ENCODE peak calls at places on chromosomes 7 and 10, in four cellular contexts. J, Q, R and G are unnamed samples.

GRCh38 chr7:33471636-33472242 is 342.4 kb downstream of the BBS9 start:
- DNase-seq in J (no peak), R (no peak), Q (no peak), G (no peak)

GRCh38 chr7:90459888-90460287 is 9.6 kb upstream of the PTTG1IP2 start:
- DNase-seq in Q (no peak), J (no peak), R (peak), G (no peak)

GRCh38 chr10:14408139-14408538 is 77.4 kb upstream of the FRMD4A start:
- DNase-seq in Q (no peak), R (no peak), J (no peak), G (peak)

GRCh38 chr7:45402480-45403218 is 171.5 kb upstream of the ADCY1 start:
- DNase-seq in R (no peak), Q (no peak), J (no peak), G (peak)

GRCh38 chr10:24339387-24339786 is 130.4 kb downstream of the KIAA1217 start:
- DNase-seq in J (no peak), R (no peak), Q (no peak), G (no peak)

GRCh38 chr7:152479595-152479994 is 43.8 kb upstream of the KMT2C start:
- DNase-seq in Q (no peak), J (no peak), R (no peak), G (no peak)

GRCh38 chr7:102425639-102426267 is 7.6 kb upstream of the ORAI2 start:
- DNase-seq in Q (no peak), R (peak), J (no peak), G (no peak)

GRCh38 chr7:38704041-38704547 is 72.9 kb upstream of the AMPH start:
- DNase-seq in J (no peak), R (no peak), Q (no peak), G (no peak)

GRCh38 chr10:99425204-99425603 is 5.2 kb downstream of the GOT1 start:
- DNase-seq in Q (no peak), R (no peak), J (no peak), G (no peak)

GRCh38 chr10:73646598-73647041 is 5.3 kb upstream of the MYOZ1 start:
- DNase-seq in J (no peak), Q (no peak), R (no peak), G (no peak)

GRCh38 chr7:18541189-18541870 is 45.8 kb downstream of the HDAC9 start:
- DNase-seq in R (no peak), J (peak), Q (peak), G (no peak)

GRCh38 chr7:101868191-101868950 is 50.9 kb downstream of the CUX1 start:
- DNase-seq in J (no peak), R (peak), Q (no peak), G (no peak)

GRCh38 chr10:5089869-5090268 is 4.3 kb upstream of the AKR1C3 start:
- DNase-seq in Q (no peak), J (no peak), R (peak), G (no peak)

GRCh38 chr10:10259013-10259412 is 758.7 kb upstream of the CELF2 start:
- DNase-seq in Q (no peak), J (no peak), R (no peak), G (no peak)

GRCh38 chr10:58570307-58570723 is 57.6 kb downstream of the BICC1 start:
- DNase-seq in J (no peak), R (no peak), Q (no peak), G (no peak)

GRCh38 chr10:76763360-76763759 is 874.2 kb downstream of the KCNMA1 start:
- DNase-seq in R (no peak), J (no peak), Q (no peak), G (no peak)

GRCh38 chr7:107309296-107309695 is 140.5 kb downstream of the HBP1 start:
- DNase-seq in R (no peak), J (no peak), Q (no peak), G (no peak)

GRCh38 chr10:97124211-97124610 is 61.5 kb downstream of the SLIT1 start:
- DNase-seq in R (no peak), J (no peak), Q (no peak), G (no peak)

GRCh38 chr10:12869427-12869826 is 132.1 kb downstream of the CCDC3 start:
- DNase-seq in J (no peak), Q (no peak), R (no peak), G (no peak)

GRCh38 chr7:6440381-6440780 is 7.4 kb downstream of the DAGLB start:
- DNase-seq in J (no peak), Q (no peak), R (no peak), G (no peak)

GRCh38 chr10:132139526-132139925 is 47.2 kb upstream of the DPYSL4 start:
- DNase-seq in R (no peak), J (no peak), Q (no peak), G (no peak)

GRCh38 chr7:79452495-79453265 is 787 bp downstream of the MAGI2 start:
- DNase-seq in R (no peak), J (peak), Q (no peak), G (no peak)

GRCh38 chr7:76352193-76352592 is 6.6 kb downstream of the YWHAG start:
- DNase-seq in Q (no peak), J (no peak), R (no peak), G (no peak)

GRCh38 chr10:72069751-72070501 is 18.4 kb downstream of the SPOCK2 start:
- DNase-seq in J (no peak), Q (no peak), R (no peak), G (no peak)

GRCh38 chr10:132273966-132274365 is 33.8 kb downstream of the STK32C start:
- DNase-seq in R (no peak), J (no peak), Q (no peak), G (no peak)

GRCh38 chr7:42233939-42234338 is 3.1 kb downstream of the GLI3 start:
- DNase-seq in R (no peak), J (no peak), Q (no peak), G (no peak)

GRCh38 chr7:92773808-92774207 is 62.6 kb downstream of the CDK6 start:
- DNase-seq in J (no peak), R (no peak), Q (no peak), G (no peak)

GRCh38 chr10:104314591-104315485 is 23.4 kb downstream of the ITPRIP start:
- DNase-seq in R (no peak), J (no peak), Q (no peak), G (no peak)

GRCh38 chr10:123180691-123181090 is 26.5 kb downstream of the BUB3 start:
- DNase-seq in J (no peak), Q (no peak), R (no peak), G (no peak)

GRCh38 chr7:55058314-55058713 is 39.5 kb downstream of the EGFR start:
- DNase-seq in J (no peak), Q (no peak), R (no peak), G (no peak)

GRCh38 chr10:88343761-88344484 is 239.2 kb downstream of the RNLS start:
- DNase-seq in Q (no peak), J (no peak), R (no peak), G (no peak)

GRCh38 chr7:17009007-17009719 is 127.4 kb upstream of the AGR3 start:
- DNase-seq in Q (no peak), R (no peak), J (no peak), G (no peak)

GRCh38 chr10:125151824-125152634 is 8.3 kb downstream of the CTBP2 start:
- DNase-seq in R (no peak), Q (no peak), J (no peak), G (no peak)
- H3K4me3 ChIP-seq in R (no peak), Q (peak), J (peak), G (peak)

GRCh38 chr7:28685660-28686417 is 272.3 kb downstream of the TRIL start:
- DNase-seq in Q (peak), R (no peak), J (peak), G (peak)
- H3K4me3 ChIP-seq in Q (peak), R (no peak), J (peak), G (peak)

GRCh38 chr10:112446055-112446854 is 459 bp downstream of the ZDHHC6 start:
- DNase-seq in Q (no peak), J (no peak), R (peak), G (no peak)

GRCh38 chr10:112446855-112447691 is at the start of the genes VTI1A and ZDHHC6:
- DNase-seq in Q (peak), J (peak), R (peak), G (no peak)

DNA sequence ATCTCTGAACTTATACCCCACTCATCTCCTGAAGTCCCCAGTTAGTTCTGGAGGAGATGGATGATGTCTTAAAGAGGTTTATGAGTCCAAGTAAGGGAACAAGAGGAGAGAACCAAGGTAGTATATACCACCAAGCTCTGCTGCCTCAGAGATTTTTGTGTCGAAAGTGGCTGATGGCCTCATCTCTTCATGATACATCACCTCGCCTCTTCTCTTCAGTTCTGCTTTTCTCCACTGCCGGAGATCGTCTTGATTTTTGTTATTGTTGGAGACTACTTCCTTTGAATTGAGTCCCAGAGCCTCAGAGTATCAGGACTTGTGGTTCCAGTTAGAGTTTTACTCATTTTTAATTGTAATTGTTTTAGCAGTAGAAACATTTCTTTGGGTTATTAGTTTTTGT is 1.9 kb downstream of the VTI1A start:
- DNase-seq in R (no peak), J (no peak), Q (no peak), G (no peak)
- H3K4me3 ChIP-seq in R (peak), J (no peak), Q (no peak), G (no peak)

DNA sequence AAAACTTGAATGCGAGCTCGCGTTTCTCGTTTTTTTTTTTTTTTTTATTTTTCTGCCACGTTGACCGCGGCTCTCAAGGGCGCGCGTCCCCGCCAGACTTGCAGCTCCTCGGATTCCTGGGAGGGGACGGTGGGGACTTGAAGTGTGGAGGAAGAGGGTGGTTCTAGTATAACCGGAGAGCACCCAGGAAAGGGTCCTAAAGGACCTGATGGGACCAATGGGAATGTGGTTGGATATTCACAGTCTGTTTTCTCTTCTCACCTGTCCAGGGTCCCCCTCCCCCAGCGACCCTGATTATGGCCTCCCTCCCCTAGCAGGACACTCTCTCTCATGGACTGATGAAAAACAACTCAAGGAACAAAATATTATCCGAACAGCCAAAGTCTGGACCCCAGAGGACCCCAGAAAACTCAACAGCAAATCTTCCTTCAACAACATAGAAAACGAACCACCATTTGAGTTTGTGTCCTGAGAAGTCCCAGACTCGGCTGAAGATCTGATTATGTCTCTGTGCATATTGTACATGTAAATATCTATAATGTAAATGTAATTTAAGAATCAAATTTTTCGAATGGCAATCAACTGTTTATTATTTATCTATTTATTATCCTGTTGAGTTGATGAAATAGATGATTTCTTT is 1.4 kb downstream of the PTF1A start:
- DNase-seq in R (no peak), J (no peak), Q (no peak), G (no peak)
- H3K4me3 ChIP-seq in R (no peak), J (no peak), Q (no peak), G (no peak)

DNA sequence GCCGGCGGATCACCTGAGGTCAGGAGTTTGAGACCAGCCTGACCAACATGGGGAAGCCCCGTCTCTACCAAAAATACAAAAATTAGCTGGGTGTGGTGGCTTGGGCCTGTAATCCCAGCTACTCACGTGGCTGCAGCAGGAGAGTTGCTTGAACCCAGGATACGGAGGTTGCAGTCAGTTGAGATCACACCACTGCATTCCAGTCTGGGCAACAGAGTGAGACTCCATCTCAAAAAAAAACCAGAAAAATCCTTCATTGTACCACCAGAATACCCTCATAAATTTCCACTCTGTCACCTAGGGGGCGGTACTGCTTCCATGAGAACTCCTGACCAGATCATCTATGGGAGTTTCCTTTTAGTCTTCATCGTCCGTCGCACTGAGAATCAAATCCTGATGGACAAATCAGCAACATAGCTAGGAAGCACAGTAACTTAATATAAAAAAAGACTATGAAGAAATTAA is 225.8 kb upstream of the KLF14 start:
- DNase-seq in R (peak), J (no peak), Q (no peak), G (no peak)
- H3K4me3 ChIP-seq in R (peak), J (no peak), Q (peak), G (no peak)

DNA sequence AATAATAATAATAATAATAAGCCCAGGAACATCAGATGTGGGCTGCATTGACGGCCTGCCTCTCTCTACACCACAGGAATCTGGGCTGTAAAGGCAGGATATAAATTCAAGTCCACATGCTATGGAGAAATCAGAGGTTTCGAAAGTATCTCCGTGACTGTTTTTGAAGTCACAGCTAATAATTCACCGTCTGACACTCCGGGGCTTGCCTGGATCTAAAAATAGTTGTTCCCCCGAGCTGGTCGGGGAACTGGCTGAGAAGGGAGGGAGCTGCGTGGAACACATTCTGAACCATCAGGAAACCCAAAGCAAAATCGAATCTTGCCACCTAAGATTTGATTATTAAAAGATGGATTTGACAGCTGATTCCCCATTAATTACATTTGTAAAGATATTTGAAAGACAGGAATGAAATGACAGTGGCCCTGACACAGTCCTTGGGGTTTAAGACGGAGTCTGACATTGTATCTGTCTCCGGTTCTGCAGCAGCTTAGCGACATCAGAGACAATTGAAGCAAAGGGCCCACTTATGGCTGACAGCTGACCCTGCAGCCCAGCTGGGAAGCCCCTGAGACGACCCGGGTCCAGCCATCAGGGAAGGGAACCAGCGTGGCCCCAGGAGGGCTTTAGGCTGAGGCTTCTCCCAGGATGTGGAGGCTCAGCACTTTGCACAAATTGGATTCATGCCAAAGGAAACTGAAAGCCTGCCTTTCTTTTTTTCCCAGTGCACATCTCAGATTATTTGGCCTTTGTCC is 35.2 kb downstream of the KLF6 start:
- DNase-seq in R (no peak), J (no peak), Q (no peak), G (no peak)
- H3K4me3 ChIP-seq in R (no peak), J (peak), Q (peak), G (no peak)

DNA sequence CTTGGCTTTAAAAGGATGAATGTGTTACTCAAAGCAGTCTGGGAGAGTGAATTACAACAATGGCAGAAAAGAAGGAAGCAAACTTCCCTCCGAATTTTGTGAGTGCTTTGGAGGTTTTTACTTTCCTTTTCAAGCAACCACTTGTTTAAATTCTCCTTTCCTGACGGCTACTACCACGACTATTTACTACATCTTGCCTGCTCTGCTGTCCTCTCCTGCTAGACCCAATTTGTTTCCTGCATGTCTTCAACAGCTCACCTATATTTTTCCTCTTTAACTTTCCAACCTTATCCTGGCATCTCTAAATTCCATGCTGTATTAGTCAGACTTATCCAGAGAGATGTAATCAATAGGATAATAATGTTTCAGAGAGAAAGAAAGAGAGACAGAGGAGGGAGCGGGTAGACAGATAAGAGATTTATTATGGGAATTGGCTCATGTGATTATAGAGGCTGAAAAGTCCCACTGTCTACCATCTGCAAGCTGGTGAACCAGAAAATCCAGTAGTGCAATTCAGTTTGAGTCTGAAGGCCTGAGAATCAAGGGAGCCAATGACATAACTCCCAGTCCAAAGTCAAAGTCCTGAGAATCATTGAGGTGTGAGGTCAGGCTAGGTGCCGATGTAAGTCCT is 42.8 kb upstream of the SLC13A1 start:
- DNase-seq in Q (no peak), J (no peak), R (no peak), G (no peak)
- H3K4me3 ChIP-seq in Q (no peak), J (no peak), R (no peak), G (no peak)

GRCh38 chr10:119105155-119105554 is 1.2 kb downstream of the DENND10 start:
- DNase-seq in Q (no peak), R (no peak), J (no peak), G (no peak)

GRCh38 chr10:119098576-119098975 is 5.3 kb upstream of the DENND10 start:
- DNase-seq in Q (no peak), J (no peak), R (no peak), G (no peak)

GRCh38 chr10:119104653-119105024 is 726 bp downstream of the DENND10 start:
- DNase-seq in Q (no peak), J (peak), R (peak), G (no peak)

GRCh38 chr10:119103687-119104652 is at the start of gene DENND10:
- DNase-seq in J (peak), R (peak), Q (peak), G (peak)

GRCh38 chr10:119103241-119103640 is 672 bp upstream of the DENND10 start:
- DNase-seq in J (no peak), R (no peak), Q (no peak), G (no peak)
- H3K4me3 ChIP-seq in J (peak), R (peak), Q (peak), G (no peak)

GRCh38 chr10:127392351-127393235 is 156.5 kb upstream of the NPS start:
- DNase-seq in J (no peak), Q (peak), R (no peak), G (no peak)
- H3K4me3 ChIP-seq in J (peak), Q (peak), R (no peak), G (no peak)

DNA sequence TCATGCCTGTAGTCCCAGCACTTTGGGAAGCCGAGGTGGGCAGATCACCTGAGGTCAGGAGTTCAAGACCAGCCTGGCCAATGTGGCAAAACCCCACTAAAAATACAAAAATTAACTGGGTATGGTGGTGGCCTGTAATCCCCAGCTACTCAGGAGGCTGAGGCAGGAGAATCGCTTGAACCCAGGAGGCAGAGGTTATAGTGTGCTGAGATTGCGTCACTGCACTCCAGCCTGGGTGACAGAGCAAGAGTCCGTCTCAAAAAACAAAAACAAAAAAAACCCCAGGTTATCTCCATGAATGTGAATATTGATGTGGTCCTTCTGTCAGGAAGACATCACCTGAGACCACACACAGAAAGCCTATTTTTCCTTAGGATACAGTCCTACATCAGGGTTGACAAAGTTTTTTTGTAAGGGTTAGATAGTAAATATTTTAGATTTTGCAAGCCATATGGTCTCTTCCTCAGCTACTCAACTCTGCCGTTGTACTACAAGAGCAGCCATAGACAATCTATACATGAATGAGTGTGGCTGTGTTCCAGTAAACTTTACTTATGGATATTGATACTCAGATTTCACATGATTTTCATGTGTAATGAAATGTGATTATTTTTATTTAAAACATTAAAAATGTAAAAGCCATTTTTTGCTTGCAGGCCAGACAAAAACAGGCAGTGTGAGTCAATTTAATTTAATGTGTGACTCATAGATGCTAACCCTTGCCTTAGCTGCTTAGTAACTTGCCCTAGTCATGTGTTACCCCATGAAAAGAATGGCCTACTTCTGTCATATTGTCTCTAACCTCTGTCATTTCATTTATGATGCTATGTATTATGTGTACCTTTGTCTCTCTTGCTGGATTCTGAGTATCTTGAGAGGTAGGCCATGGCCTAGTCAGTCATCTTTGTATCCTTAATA is 78.1 kb downstream of the TPST1 start:
- DNase-seq in Q (no peak), R (no peak), J (no peak), G (no peak)
- H3K4me3 ChIP-seq in Q (no peak), R (no peak), J (no peak), G (no peak)